ENCODE peak calls at places on chromosomes 12 and 14, in four cellular contexts. A, V, B and Q are unnamed samples. For H3K4me1, the result is how much of the 10 kb centered on the place peaks cover.

GRCh38 chr12:64186789-64187188 is 35.3 kb downstream of the KICS2 start:
- DNase-seq in A (peak), V (no peak), B (no peak), Q (no peak)

GRCh38 chr14:91114079-91115065 is 499 bp downstream of the DGLUCY start:
- DNase-seq in A (peak), V (peak), B (peak), Q (peak)

GRCh38 chr12:61308220-61308619 is 952.0 kb upstream of the USP15 start:
- DNase-seq in A (no peak), V (no peak), B (no peak), Q (no peak)

GRCh38 chr12:132592261-132592970 is 18.0 kb downstream of the LRCOL1 start:
- DNase-seq in A (no peak), V (no peak), B (no peak), Q (peak)

GRCh38 chr12:109604902-109605536 is 31.4 kb downstream of the MVK start:
- DNase-seq in A (no peak), V (no peak), B (no peak), Q (no peak)

GRCh38 chr14:60981626-60982455 is 796 bp downstream of the SLC38A6 start:
- DNase-seq in A (peak), V (no peak), B (no peak), Q (no peak)

GRCh38 chr12:79409562-79409961 is 281.2 kb downstream of the PAWR start:
- DNase-seq in A (peak), V (no peak), B (no peak), Q (no peak)

GRCh38 chr14:85235868-85236267 is 294.1 kb upstream of the FLRT2 start:
- DNase-seq in A (no peak), V (no peak), B (no peak), Q (no peak)

GRCh38 chr14:28280530-28280929 is 486.1 kb upstream of the FOXG1 start:
- DNase-seq in A (no peak), V (no peak), B (no peak), Q (no peak)

GRCh38 chr14:69987416-69988144 is 108.4 kb downstream of the SMOC1 start:
- DNase-seq in A (no peak), V (no peak), B (no peak), Q (no peak)

GRCh38 chr12:51900323-51900889 is 6.9 kb upstream of the ACVRL1 start:
- DNase-seq in A (no peak), V (no peak), B (no peak), Q (no peak)

GRCh38 chr12:83462419-83462818 is 775.7 kb downstream of the TMTC2 start:
- DNase-seq in A (no peak), V (no peak), B (peak), Q (no peak)

GRCh38 chr12:124036117-124037109 is 63.4 kb downstream of the ZNF664 start:
- DNase-seq in A (no peak), V (peak), B (peak), Q (no peak)

GRCh38 chr12:46445093-46445492 is 72.5 kb upstream of the SLC38A2 start:
- DNase-seq in A (no peak), V (no peak), B (no peak), Q (no peak)
- H3K4me1 ChIP-seq in A (half or more), V (under half), B (half or more), Q (under half)

DNA sequence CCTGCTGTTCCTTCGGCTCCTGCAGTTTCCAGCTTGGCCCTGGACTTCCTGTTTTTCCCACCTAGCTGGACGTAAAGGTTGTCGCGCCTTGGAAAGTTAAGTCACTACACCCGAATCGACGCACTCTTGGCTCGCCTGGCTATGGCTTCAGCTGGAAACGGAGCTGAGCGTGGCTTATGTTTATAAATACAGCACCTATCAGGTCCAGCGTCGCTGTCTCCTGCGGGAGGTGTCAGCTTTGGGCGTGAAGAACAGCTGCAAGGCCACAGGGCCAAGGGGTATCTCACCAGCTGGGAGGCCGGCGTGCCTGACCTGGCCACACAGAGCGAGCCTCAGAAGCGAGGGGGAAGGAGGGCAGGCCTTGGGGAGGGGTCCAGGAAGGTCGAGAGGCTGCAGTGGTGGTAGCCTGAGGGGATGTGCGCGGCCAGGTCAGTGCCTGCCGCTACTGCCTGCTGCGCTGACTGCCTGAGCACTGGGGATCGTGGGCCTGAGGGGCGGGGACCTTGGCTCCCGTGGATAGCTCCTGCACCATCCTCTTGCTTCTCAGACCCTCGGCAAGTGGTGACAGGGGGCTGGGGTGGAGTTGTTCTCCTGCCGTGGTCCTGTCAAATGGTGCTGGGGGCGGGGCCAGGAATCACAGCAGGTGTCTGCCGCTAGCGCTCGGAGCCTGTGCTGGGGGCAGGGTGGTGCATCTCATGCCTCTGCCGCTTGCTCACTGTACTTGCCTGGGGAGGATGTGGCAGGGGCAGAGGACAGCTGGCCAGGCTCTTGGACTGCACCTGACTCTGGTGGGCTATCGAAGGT is 12.5 kb downstream of the PACS2 start:
- DNase-seq in A (no peak), V (no peak), B (no peak), Q (no peak)
- H3K4me1 ChIP-seq in A (under half), V (under half), B (under half), Q (under half)

DNA sequence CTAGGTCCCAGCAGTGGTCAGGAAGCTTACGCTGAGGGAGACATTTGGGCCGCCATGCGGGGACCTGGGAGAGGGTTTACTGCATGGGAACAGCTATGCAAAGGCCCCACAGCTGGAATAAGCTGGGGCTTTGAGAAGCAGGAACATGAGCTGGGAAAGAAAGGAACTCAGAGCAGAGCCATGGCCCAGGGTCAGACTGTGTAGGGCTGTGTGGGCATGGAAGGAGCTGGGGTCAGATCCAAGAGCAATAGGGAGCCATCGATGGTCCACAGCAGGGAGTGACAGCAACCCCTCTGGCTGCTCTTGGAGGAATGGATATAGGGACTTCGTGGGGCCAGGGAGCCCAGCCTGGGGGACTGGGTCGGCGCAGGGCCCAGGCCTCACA is 151.6 kb downstream of the ADGRD1 start:
- DNase-seq in A (no peak), V (no peak), B (no peak), Q (peak)
- H3K4me1 ChIP-seq in A (under half), V (under half), B (under half), Q (under half)

DNA sequence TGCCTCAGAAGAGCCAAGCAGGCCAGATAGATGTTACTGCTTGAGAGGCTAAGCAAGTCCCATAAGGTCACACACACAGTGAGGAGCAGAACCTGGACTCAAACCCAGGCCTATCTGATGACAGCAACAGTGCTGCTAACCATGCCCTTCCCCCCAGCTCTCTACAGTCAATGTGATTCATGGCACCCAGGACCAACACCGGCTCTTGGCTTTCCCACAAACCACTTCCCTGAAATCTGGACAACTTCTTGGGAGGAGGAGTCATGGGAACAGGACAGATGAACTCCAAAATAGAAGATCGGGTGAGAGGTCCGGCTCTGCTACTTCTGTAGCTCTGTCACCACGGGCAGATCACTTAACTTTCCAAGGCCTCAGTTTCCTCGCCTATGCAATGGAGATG is 716 bp upstream of the PTGDR start:
- DNase-seq in A (peak), V (no peak), B (no peak), Q (no peak)
- H3K4me1 ChIP-seq in A (under half), V (under half), B (under half), Q (under half)

GRCh38 chr12:3215410-3215975 is 138.3 kb downstream of the TSPAN9 start:
- DNase-seq in A (no peak), V (no peak), B (no peak), Q (no peak)
- H3K4me1 ChIP-seq in A (under half), V (under half), B (under half), Q (under half)